ENCODE peak calls at places on chromosomes 11 and 22, in six cellular contexts. H, E, B, Y, W and T are unnamed samples.

GRCh38 chr11:112364962-112365481 is 104.4 kb upstream of the PLET1 start:
- DNase-seq in H (no peak), E (no peak), B (peak; percentile 20), Y (no peak), W (peak; percentile 96), T (no peak)

GRCh38 chr11:1073261-1073724 is 1.4 kb upstream of the MUC2 start:
- DNase-seq in H (no peak), E (no peak), B (peak; percentile 79), Y (peak; percentile 61), W (peak; percentile 76), T (no peak)

GRCh38 chr11:97966901-97967300 is 1053.8 kb upstream of the CNTN5 start:
- DNase-seq in H (no peak), E (no peak), B (no peak), Y (no peak), W (peak; percentile 33), T (no peak)

GRCh38 chr11:125918140-125918840 is 14.0 kb downstream of the DDX25 start:
- DNase-seq in H (no peak), E (no peak), B (no peak), Y (no peak), W (no peak), T (no peak)

GRCh38 chr11:99631618-99632017 is 610.9 kb downstream of the CNTN5 start:
- DNase-seq in H (no peak), E (no peak), B (no peak), Y (no peak), W (no peak), T (no peak)

GRCh38 chr11:14443642-14444041 is 56.0 kb downstream of the COPB1 start:
- DNase-seq in H (no peak), E (no peak), B (no peak), Y (peak; percentile 74), W (peak; percentile 77), T (no peak)

GRCh38 chr11:80048513-80048912 is 607.7 kb upstream of the TENM4 start:
- DNase-seq in H (no peak), E (no peak), B (no peak), Y (no peak), W (no peak), T (no peak)

GRCh38 chr11:62427630-62428233 is 8.9 kb downstream of the SCGB1A1 start:
- DNase-seq in H (no peak), E (no peak), B (no peak), Y (no peak), W (peak; percentile 35), T (no peak)

GRCh38 chr11:134476435-134477021 is 64.5 kb upstream of the B3GAT1 start:
- DNase-seq in H (no peak), E (no peak), B (no peak), Y (peak; percentile 43), W (peak; percentile 31), T (no peak)

GRCh38 chr11:27847496-27847895 is 147.2 kb upstream of the BDNF start:
- DNase-seq in H (no peak), E (no peak), B (no peak), Y (no peak), W (no peak), T (no peak)

GRCh38 chr11:26583550-26583949 is 11.5 kb upstream of the MUC15 start:
- DNase-seq in H (no peak), E (no peak), B (peak; percentile 59), Y (no peak), W (peak; percentile 69), T (no peak)

GRCh38 chr22:20584872-20585639 is 77.6 kb downstream of the MED15 start:
- DNase-seq in H (no peak), E (no peak), B (no peak), Y (no peak), W (no peak), T (no peak)

GRCh38 chr11:68337399-68337835 is 25.0 kb downstream of the LRP5 start:
- DNase-seq in H (no peak), E (no peak), B (no peak), Y (no peak), W (no peak), T (no peak)

GRCh38 chr22:32079110-32080089 is 36.3 kb downstream of the SLC5A1 start:
- DNase-seq in H (no peak), E (no peak), B (peak; percentile 57), Y (peak; percentile 14), W (peak; percentile 77), T (no peak)

GRCh38 chr11:104602643-104603042 is 295.6 kb downstream of the CASP12 start:
- DNase-seq in H (no peak), E (no peak), B (no peak), Y (peak; percentile 6), W (peak; percentile 23), T (no peak)

GRCh38 chr11:80621871-80622270 is 1181.0 kb upstream of the TENM4 start:
- DNase-seq in H (no peak), E (no peak), B (no peak), Y (no peak), W (peak; percentile 52), T (no peak)

GRCh38 chr11:88508808-88509581 is 171.5 kb upstream of the CTSC start:
- DNase-seq in H (no peak), E (no peak), B (no peak), Y (no peak), W (no peak), T (no peak)

GRCh38 chr11:102900346-102900745 is 25.6 kb upstream of the MMP12 start:
- DNase-seq in H (no peak), E (no peak), B (no peak), Y (no peak), W (no peak), T (no peak)

GRCh38 chr11:116641561-116642045 is 131.2 kb downstream of the BUD13 start:
- DNase-seq in H (no peak), E (no peak), B (peak; percentile 9), Y (peak; percentile 19), W (peak; percentile 80), T (peak; percentile 1)

GRCh38 chr11:72238040-72238450 is 5.9 kb downstream of the PHOX2A start:
- DNase-seq in H (no peak), E (no peak), B (no peak), Y (peak; percentile 53), W (peak; percentile 56), T (peak; percentile 36)

GRCh38 chr11:36711104-36711825 is 113.2 kb upstream of the RAG2 start:
- DNase-seq in H (no peak), E (no peak), B (no peak), Y (no peak), W (peak; percentile 26), T (no peak)

GRCh38 chr11:11397043-11397415 is 44.0 kb upstream of the CSNK2A3 start:
- DNase-seq in H (no peak), E (no peak), B (no peak), Y (no peak), W (no peak), T (no peak)

GRCh38 chr11:58494096-58494495 is 13.8 kb downstream of the OR5B21 start:
- DNase-seq in H (no peak), E (no peak), B (no peak), Y (no peak), W (peak; percentile 22), T (no peak)

GRCh38 chr11:126884192-126884973 is 116.2 kb downstream of the KIRREL3 start:
- DNase-seq in H (no peak), E (no peak), B (no peak), Y (no peak), W (no peak), T (no peak)

GRCh38 chr11:129418039-129418438 is 42.4 kb downstream of the BARX2 start:
- DNase-seq in H (no peak), E (no peak), B (no peak), Y (no peak), W (no peak), T (no peak)

GRCh38 chr11:57469268-57469667 is 8.9 kb downstream of the RTN4RL2 start:
- DNase-seq in H (no peak), E (no peak), B (no peak), Y (no peak), W (no peak), T (no peak)

GRCh38 chr11:57473208-57473930 is 13.0 kb downstream of the RTN4RL2 start:
- DNase-seq in H (no peak), E (no peak), B (no peak), Y (no peak), W (no peak), T (no peak)

GRCh38 chr11:57474017-57474750 is 13.9 kb downstream of the RTN4RL2 start:
- DNase-seq in H (no peak), E (no peak), B (no peak), Y (no peak), W (no peak), T (no peak)

GRCh38 chr11:57468276-57468675 is 7.9 kb downstream of the RTN4RL2 start:
- DNase-seq in H (no peak), E (no peak), B (no peak), Y (no peak), W (no peak), T (no peak)

GRCh38 chr11:57471496-57471895 is 11.2 kb downstream of the RTN4RL2 start:
- DNase-seq in H (no peak), E (no peak), B (no peak), Y (no peak), W (peak; percentile 47), T (no peak)
- H3K27me3 ChIP-seq in H (no peaks in the 10 kb centered on the region), E (peaks cover 47% of the 10 kb centered on the region), B (no peaks in the 10 kb centered on the region), Y (peaks cover 31% of the 10 kb centered on the region), W (no peaks in the 10 kb centered on the region), T (no peaks in the 10 kb centered on the region)

GRCh38 chr11:44327730-44328691 is 18.1 kb upstream of the ALX4 start:
- DNase-seq in H (no peak), E (no peak), B (no peak), Y (no peak), W (no peak), T (no peak)

GRCh38 chr11:44324787-44325525 is 15.0 kb upstream of the ALX4 start:
- DNase-seq in H (no peak), E (no peak), B (no peak), Y (peak; percentile 88), W (peak; percentile 17), T (no peak)

GRCh38 chr11:44324222-44324621 is 14.3 kb upstream of the ALX4 start:
- DNase-seq in H (no peak), E (no peak), B (no peak), Y (no peak), W (no peak), T (no peak)

GRCh38 chr11:44326615-44327475 is 16.9 kb upstream of the ALX4 start:
- DNase-seq in H (no peak), E (no peak), B (no peak), Y (peak; percentile 59), W (no peak), T (no peak)

GRCh38 chr11:44325698-44326097 is 15.8 kb upstream of the ALX4 start:
- DNase-seq in H (no peak), E (no peak), B (no peak), Y (no peak), W (no peak), T (no peak)
- H3K27me3 ChIP-seq in H (peaks cover 6% of the 10 kb centered on the region), E (peaks cover 98% of the 10 kb centered on the region), B (peaks cover 43% of the 10 kb centered on the region), Y (no peaks in the 10 kb centered on the region), W (peaks cover 88% of the 10 kb centered on the region), T (peaks cover 70% of the 10 kb centered on the region)

GRCh38 chr11:45919806-45920530 is 2.3 kb upstream of the PEX16 start:
- DNase-seq in H (no peak), E (no peak), B (peak; percentile 55), Y (no peak), W (no peak), T (no peak)
- H3K27me3 ChIP-seq in H (no peaks in the 10 kb centered on the region), E (peaks cover 35% of the 10 kb centered on the region), B (no peaks in the 10 kb centered on the region), Y (peaks cover 12% of the 10 kb centered on the region), W (no peaks in the 10 kb centered on the region), T (peaks cover 4% of the 10 kb centered on the region)

DNA sequence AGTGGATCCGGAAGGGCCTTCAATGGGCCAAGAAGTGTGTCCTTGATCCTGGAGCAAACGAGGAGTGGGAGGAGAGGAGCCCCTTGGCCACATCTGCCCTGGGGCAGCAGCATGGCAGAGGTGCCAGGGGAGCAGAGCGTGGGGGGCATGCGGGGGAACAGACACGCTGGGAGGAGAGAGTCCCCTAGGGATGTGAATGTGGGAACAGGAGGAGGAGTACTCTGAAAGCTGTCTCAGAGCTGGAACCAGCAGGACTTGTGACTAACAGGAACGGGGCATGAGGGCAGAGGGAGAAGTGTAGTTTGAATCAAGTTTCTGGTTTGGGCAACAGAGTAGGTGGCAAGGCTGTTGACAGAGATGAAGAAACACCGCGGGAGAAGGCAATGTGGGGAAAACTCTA is 54.5 kb upstream of the SLC35C1 start:
- DNase-seq in H (no peak), E (no peak), B (no peak), Y (no peak), W (no peak), T (no peak)
- H3K27me3 ChIP-seq in H (no peaks in the 10 kb centered on the region), E (peaks cover 8% of the 10 kb centered on the region), B (no peaks in the 10 kb centered on the region), Y (peaks cover 7% of the 10 kb centered on the region), W (peaks cover 53% of the 10 kb centered on the region), T (peaks cover 5% of the 10 kb centered on the region)